ENCODE peak calls at places on chromosomes 1 and 21, in seven cellular contexts. I, U, R, S, L, C and W are unnamed samples.

GRCh38 chr1:171257207-171258052 is 9.1 kb downstream of the FMO1 start:
- DNase-seq in I (no peak), U (no peak), R (no peak), S (no peak), L (no peak), C (no peak), W (no peak)

GRCh38 chr1:119146466-119146865 is 6.0 kb upstream of the WARS2 start:
- DNase-seq in I (no peak), U (no peak), R (no peak), S (no peak), L (no peak), C (no peak), W (no peak)

GRCh38 chr1:206524739-206525364 is 17.5 kb downstream of the RASSF5 start:
- DNase-seq in I (no peak), U (no peak), R (no peak), S (no peak), L (no peak), C (no peak), W (no peak)

GRCh38 chr1:236156512-236157208 is 14.3 kb downstream of the GPR137B start:
- DNase-seq in I (no peak), U (no peak), R (no peak), S (no peak), L (no peak), C (peak), W (no peak)

GRCh38 chr1:24009406-24009805 is 29.3 kb upstream of the SRSF10 start:
- DNase-seq in I (no peak), U (no peak), R (no peak), S (peak), L (no peak), C (no peak), W (peak)

GRCh38 chr1:67241200-67241746 is 66.4 kb upstream of the IL12RB2 start:
- DNase-seq in I (no peak), U (no peak), R (no peak), S (no peak), L (no peak), C (no peak), W (no peak)

GRCh38 chr1:165827199-165828102 is at the start of gene UCK2:
- DNase-seq in I (peak), U (peak), R (peak), S (peak), L (peak), C (peak), W (peak)

GRCh38 chr1:47997289-47998200 is at the start of gene TRABD2B:
- DNase-seq in I (peak), U (peak), R (peak), S (peak), L (peak), C (peak), W (peak)

GRCh38 chr1:211327341-211327921 is 798 bp downstream of the TRAF5 start:
- DNase-seq in I (peak), U (no peak), R (peak), S (peak), L (no peak), C (peak), W (peak)

GRCh38 chr1:59359325-59359724 is 62.4 kb downstream of the FGGY start:
- DNase-seq in I (no peak), U (no peak), R (no peak), S (no peak), L (no peak), C (no peak), W (no peak)

GRCh38 chr1:231376101-231376500 is 38.0 kb downstream of the SPRTN start:
- DNase-seq in I (no peak), U (no peak), R (no peak), S (peak), L (no peak), C (peak), W (no peak)

GRCh38 chr1:235246022-235246948 is 81.7 kb downstream of the ARID4B start:
- DNase-seq in I (no peak), U (no peak), R (no peak), S (no peak), L (no peak), C (no peak), W (no peak)

GRCh38 chr1:42379794-42380616 is 587 bp upstream of the RIMKLA start:
- DNase-seq in I (peak), U (peak), R (peak), S (peak), L (peak), C (peak), W (peak)

GRCh38 chr1:235557495-235557894 is 53.2 kb upstream of the B3GALNT2 start:
- DNase-seq in I (peak), U (no peak), R (peak), S (no peak), L (peak), C (no peak), W (no peak)

GRCh38 chr1:9193226-9193625 is 41.3 kb upstream of the H6PD start:
- DNase-seq in I (no peak), U (no peak), R (no peak), S (peak), L (no peak), C (no peak), W (no peak)

GRCh38 chr1:173122958-173123852 is 72.5 kb upstream of the TNFSF18 start:
- DNase-seq in I (peak), U (peak), R (peak), S (peak), L (peak), C (peak), W (peak)

GRCh38 chr1:61887076-61887867 is 145.0 kb downstream of the PATJ start:
- DNase-seq in I (no peak), U (no peak), R (no peak), S (no peak), L (no peak), C (no peak), W (no peak)

GRCh38 chr1:91781371-91781825 is 104.6 kb downstream of the TGFBR3 start:
- DNase-seq in I (no peak), U (no peak), R (no peak), S (peak), L (no peak), C (peak), W (peak)

GRCh38 chr1:94063379-94063778 is 57.6 kb downstream of the ABCA4 start:
- DNase-seq in I (peak), U (no peak), R (no peak), S (peak), L (no peak), C (peak), W (peak)

GRCh38 chr1:115534106-115534505 is 107.7 kb upstream of the VANGL1 start:
- DNase-seq in I (peak), U (no peak), R (no peak), S (no peak), L (no peak), C (no peak), W (no peak)

GRCh38 chr1:96538001-96538649 is 183.5 kb upstream of the PTBP2 start:
- DNase-seq in I (peak), U (no peak), R (peak), S (peak), L (no peak), C (no peak), W (peak)

GRCh38 chr1:53525595-53525994 is 66.4 kb downstream of the DMRTB1 start:
- DNase-seq in I (peak), U (no peak), R (peak), S (no peak), L (no peak), C (no peak), W (no peak)

GRCh38 chr1:37621326-37621870 is 13.3 kb downstream of the RSPO1 start:
- DNase-seq in I (no peak), U (no peak), R (no peak), S (no peak), L (no peak), C (no peak), W (no peak)

GRCh38 chr1:55146781-55147180 is 68.4 kb downstream of the USP24 start:
- DNase-seq in I (no peak), U (no peak), R (no peak), S (no peak), L (no peak), C (no peak), W (no peak)

GRCh38 chr21:36696640-36697472 is 2.1 kb upstream of the SIM2 start:
- DNase-seq in I (peak), U (no peak), R (peak), S (peak), L (peak), C (no peak), W (no peak)

GRCh38 chr1:181192277-181192676 is 103.8 kb downstream of the IER5 start:
- DNase-seq in I (no peak), U (no peak), R (no peak), S (no peak), L (no peak), C (no peak), W (no peak)
- H4K8ac ChIP-seq in I (no peak), U (no peak), R (no peak), S (no peak), L (no peak), C (no peak), W (no peak)

GRCh38 chr1:213066363-213066762 is 15.3 kb downstream of the RPS6KC1 start:
- DNase-seq in I (peak), U (no peak), R (no peak), S (no peak), L (no peak), C (no peak), W (no peak)
- H2BK5ac ChIP-seq in I (peak), U (no peak), R (no peak), S (no peak), L (no peak), C (no peak), W (no peak)

GRCh38 chr1:186550832-186551231 is 89.9 kb upstream of the PDC start:
- DNase-seq in I (no peak), U (no peak), R (peak), S (no peak), L (no peak), C (no peak), W (no peak)
- H3K9ac ChIP-seq in I (no peak), U (no peak), R (no peak), S (no peak), L (no peak), C (no peak), W (no peak)

GRCh38 chr1:226784081-226785049 is 45.3 kb upstream of the ITPKB start:
- DNase-seq in I (no peak), U (peak), R (no peak), S (no peak), L (no peak), C (no peak), W (no peak)

GRCh38 chr1:226779536-226779935 is 40.5 kb upstream of the ITPKB start:
- DNase-seq in I (no peak), U (no peak), R (no peak), S (no peak), L (no peak), C (no peak), W (no peak)

GRCh38 chr1:226778657-226779058 is 39.6 kb upstream of the ITPKB start:
- DNase-seq in I (no peak), U (no peak), R (no peak), S (peak), L (no peak), C (peak), W (peak)

GRCh38 chr1:226783202-226783601 is 44.1 kb upstream of the ITPKB start:
- DNase-seq in I (peak), U (no peak), R (no peak), S (no peak), L (no peak), C (no peak), W (no peak)

GRCh38 chr1:226781937-226782609 is 43.0 kb upstream of the ITPKB start:
- DNase-seq in I (no peak), U (no peak), R (no peak), S (no peak), L (no peak), C (no peak), W (no peak)
- H4K8ac ChIP-seq in I (no peak), U (no peak), R (no peak), S (no peak), L (no peak), C (no peak), W (no peak)